ENCODE peak calls at places on chromosomes 12 and 14, in four cellular contexts. One of them, this sample, is unnamed.

GRCh38 chr12:91210144-91210543 is 27.5 kb upstream of the DCN start:
- DNase-seq in progenitor cell of endocrine pancreas: no peak
- DNase-seq in fibroblast of the aortic adventitia: no peak
- DNase-seq in pancreas: no peak
- DNase-seq in this sample: no peak

GRCh38 chr12:49907352-49907751 is 3.7 kb upstream of the FAIM2 start:
- DNase-seq in fibroblast of the aortic adventitia: no peak
- DNase-seq in progenitor cell of endocrine pancreas: no peak
- DNase-seq in pancreas: no peak
- DNase-seq in this sample: no peak

GRCh38 chr12:124557518-124558223 is 9.7 kb downstream of the NCOR2 start:
- DNase-seq in pancreas: no peak
- DNase-seq in fibroblast of the aortic adventitia: no peak
- DNase-seq in progenitor cell of endocrine pancreas: no peak
- DNase-seq in this sample: no peak

GRCh38 chr12:120015313-120015712 is 26.3 kb downstream of the BICDL1 start:
- DNase-seq in progenitor cell of endocrine pancreas: no peak
- DNase-seq in pancreas: no peak
- DNase-seq in fibroblast of the aortic adventitia: no peak
- DNase-seq in this sample: no peak

GRCh38 chr14:91399868-91400640 is 17.6 kb downstream of the CCDC88C start:
- DNase-seq in progenitor cell of endocrine pancreas: no peak
- DNase-seq in pancreas: no peak
- DNase-seq in fibroblast of the aortic adventitia: no peak
- DNase-seq in this sample: no peak

GRCh38 chr14:51294951-51295350 is 54.9 kb downstream of the TMX1 start:
- DNase-seq in fibroblast of the aortic adventitia: no peak
- DNase-seq in progenitor cell of endocrine pancreas: no peak
- DNase-seq in pancreas: no peak
- DNase-seq in this sample: no peak

GRCh38 chr14:77320238-77320935 is at the start of gene POMT2:
- DNase-seq in pancreas: peak
- DNase-seq in progenitor cell of endocrine pancreas: peak
- DNase-seq in fibroblast of the aortic adventitia: peak
- DNase-seq in this sample: peak

GRCh38 chr12:130920711-130921381 is 32.9 kb upstream of the ADGRD1 start:
- DNase-seq in fibroblast of the aortic adventitia: peak
- DNase-seq in progenitor cell of endocrine pancreas: no peak
- DNase-seq in pancreas: no peak
- DNase-seq in this sample: peak

GRCh38 chr12:116818341-116818856 is 62.8 kb downstream of the HRK start:
- DNase-seq in progenitor cell of endocrine pancreas: no peak
- DNase-seq in fibroblast of the aortic adventitia: peak
- DNase-seq in pancreas: peak
- DNase-seq in this sample: peak

GRCh38 chr12:6424848-6425247 is 19.9 kb upstream of the CD27 start:
- DNase-seq in pancreas: no peak
- DNase-seq in progenitor cell of endocrine pancreas: no peak
- DNase-seq in fibroblast of the aortic adventitia: no peak
- DNase-seq in this sample: no peak

GRCh38 chr12:53952871-53953734 is 1.6 kb upstream of the HOXC12 start:
- DNase-seq in progenitor cell of endocrine pancreas: no peak
- DNase-seq in pancreas: no peak
- DNase-seq in fibroblast of the aortic adventitia: no peak
- DNase-seq in this sample: no peak

GRCh38 chr12:120625557-120626419 is 14.6 kb upstream of the CABP1 start:
- DNase-seq in progenitor cell of endocrine pancreas: no peak
- DNase-seq in pancreas: peak
- DNase-seq in fibroblast of the aortic adventitia: no peak
- DNase-seq in this sample: no peak

GRCh38 chr14:58298477-58298879 is at the start of gene ARID4A:
- DNase-seq in progenitor cell of endocrine pancreas: peak
- DNase-seq in pancreas: no peak
- DNase-seq in fibroblast of the aortic adventitia: no peak
- DNase-seq in this sample: no peak

GRCh38 chr12:123267991-123268843 is 3.4 kb downstream of the CDK2AP1 start:
- DNase-seq in pancreas: no peak
- DNase-seq in progenitor cell of endocrine pancreas: no peak
- DNase-seq in fibroblast of the aortic adventitia: no peak
- DNase-seq in this sample: no peak

GRCh38 chr14:88492272-88493089 is 62.3 kb downstream of the PTPN21 start:
- DNase-seq in pancreas: peak
- DNase-seq in fibroblast of the aortic adventitia: peak
- DNase-seq in progenitor cell of endocrine pancreas: peak
- DNase-seq in this sample: peak

GRCh38 chr14:55274760-55275159 is 3.5 kb downstream of the FBXO34 start:
- DNase-seq in progenitor cell of endocrine pancreas: no peak
- DNase-seq in fibroblast of the aortic adventitia: peak
- DNase-seq in pancreas: no peak
- DNase-seq in this sample: peak

GRCh38 chr14:89232366-89233070 is 184.5 kb downstream of the FOXN3 start:
- DNase-seq in progenitor cell of endocrine pancreas: no peak
- DNase-seq in pancreas: no peak
- DNase-seq in fibroblast of the aortic adventitia: no peak
- DNase-seq in this sample: no peak

GRCh38 chr12:132597333-132598283 is 12.8 kb downstream of the LRCOL1 start:
- DNase-seq in fibroblast of the aortic adventitia: peak
- DNase-seq in pancreas: no peak
- DNase-seq in progenitor cell of endocrine pancreas: no peak
- DNase-seq in this sample: peak

GRCh38 chr14:99123208-99123870 is 148.7 kb downstream of the BCL11B start:
- DNase-seq in fibroblast of the aortic adventitia: no peak
- DNase-seq in progenitor cell of endocrine pancreas: no peak
- DNase-seq in pancreas: no peak
- DNase-seq in this sample: no peak

GRCh38 chr12:97182719-97183118 is 275.7 kb downstream of the NEDD1 start:
- DNase-seq in fibroblast of the aortic adventitia: no peak
- DNase-seq in progenitor cell of endocrine pancreas: no peak
- DNase-seq in pancreas: no peak
- DNase-seq in this sample: no peak

GRCh38 chr12:55729592-55730446 is 1.0 kb upstream of the CD63 start:
- DNase-seq in pancreas: peak
- DNase-seq in fibroblast of the aortic adventitia: peak
- DNase-seq in progenitor cell of endocrine pancreas: peak
- DNase-seq in this sample: peak

GRCh38 chr14:77158175-77158908 is 16.8 kb upstream of the ZDHHC22 start:
- DNase-seq in fibroblast of the aortic adventitia: peak
- DNase-seq in progenitor cell of endocrine pancreas: no peak
- DNase-seq in pancreas: no peak
- DNase-seq in this sample: peak

GRCh38 chr12:14126692-14127091 is 145.3 kb upstream of the GRIN2B start:
- DNase-seq in progenitor cell of endocrine pancreas: no peak
- DNase-seq in fibroblast of the aortic adventitia: no peak
- DNase-seq in pancreas: no peak
- DNase-seq in this sample: no peak
- TF ChIP-seq CTCF in progenitor cell of endocrine pancreas: no peak
- TF ChIP-seq CTCF in fibroblast of the aortic adventitia: no peak
- TF ChIP-seq CTCF in pancreas: no peak
- TF ChIP-seq CTCF in this sample: no peak

GRCh38 chr14:105201156-105201927 is 20.2 kb upstream of the NUDT14 start:
- DNase-seq in pancreas: peak
- DNase-seq in fibroblast of the aortic adventitia: no peak
- DNase-seq in progenitor cell of endocrine pancreas: no peak
- DNase-seq in this sample: no peak
- TF ChIP-seq CTCF in pancreas: no peak
- TF ChIP-seq CTCF in fibroblast of the aortic adventitia: no peak
- TF ChIP-seq CTCF in progenitor cell of endocrine pancreas: peak
- TF ChIP-seq CTCF in this sample: no peak

DNA sequence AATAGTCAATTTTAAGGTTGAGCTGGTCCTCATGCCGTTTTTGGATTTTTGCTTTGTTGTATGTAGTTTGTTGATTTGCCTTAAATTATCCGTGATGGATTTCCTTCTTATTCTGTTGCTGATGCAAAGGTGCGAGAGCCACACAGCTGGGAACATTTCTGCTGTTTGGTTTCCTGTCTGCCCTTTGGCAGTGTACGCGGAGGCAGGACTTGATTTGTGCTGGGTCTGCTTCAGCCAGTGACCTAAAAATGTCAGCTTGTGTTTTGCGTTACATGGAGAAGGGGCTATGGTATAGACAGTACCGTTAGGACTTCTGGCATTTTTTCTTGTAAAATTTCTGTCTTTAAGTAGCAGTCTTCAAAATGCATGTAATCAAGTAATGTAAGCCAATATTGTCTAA is 18.1 kb upstream of the RD3L start:
- DNase-seq in progenitor cell of endocrine pancreas: no peak
- DNase-seq in fibroblast of the aortic adventitia: no peak
- DNase-seq in pancreas: no peak
- DNase-seq in this sample: no peak
- TF ChIP-seq CTCF in progenitor cell of endocrine pancreas: no peak
- TF ChIP-seq CTCF in fibroblast of the aortic adventitia: no peak
- TF ChIP-seq CTCF in pancreas: no peak
- TF ChIP-seq CTCF in this sample: no peak

DNA sequence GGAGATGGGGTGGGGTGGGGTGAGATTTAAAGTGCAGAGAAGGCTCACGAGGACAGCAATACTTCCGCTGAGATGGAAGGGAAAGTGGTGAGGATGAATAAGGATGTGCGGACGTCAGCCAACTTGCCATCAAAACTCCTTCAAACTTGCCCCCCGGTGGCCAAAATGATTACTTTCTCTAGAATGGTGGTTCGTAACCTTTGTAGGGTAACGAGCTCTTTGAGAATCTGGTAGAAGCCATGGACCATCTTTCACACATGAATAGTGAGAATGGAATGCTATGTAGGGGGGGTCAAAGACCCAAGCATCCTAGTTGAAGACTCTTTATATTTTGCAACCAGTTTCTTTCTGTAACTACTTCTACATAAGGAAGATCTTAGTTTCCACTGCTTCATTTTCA is 245.9 kb upstream of the DDHD1 start:
- DNase-seq in pancreas: no peak
- DNase-seq in fibroblast of the aortic adventitia: peak
- DNase-seq in progenitor cell of endocrine pancreas: no peak
- DNase-seq in this sample: peak
- TF ChIP-seq CTCF in pancreas: no peak
- TF ChIP-seq CTCF in fibroblast of the aortic adventitia: peak
- TF ChIP-seq CTCF in progenitor cell of endocrine pancreas: peak
- TF ChIP-seq CTCF in this sample: peak

GRCh38 chr12:127149226-127149964 is 1117.6 kb upstream of the TMEM132C start:
- DNase-seq in progenitor cell of endocrine pancreas: no peak
- DNase-seq in pancreas: no peak
- DNase-seq in fibroblast of the aortic adventitia: peak
- DNase-seq in this sample: peak
- TF ChIP-seq CTCF in progenitor cell of endocrine pancreas: no peak
- TF ChIP-seq CTCF in pancreas: no peak
- TF ChIP-seq CTCF in fibroblast of the aortic adventitia: no peak
- TF ChIP-seq CTCF in this sample: no peak

GRCh38 chr12:92943482-92944250 is 14.6 kb upstream of the EEA1 start:
- DNase-seq in fibroblast of the aortic adventitia: peak
- DNase-seq in pancreas: no peak
- DNase-seq in progenitor cell of endocrine pancreas: no peak
- DNase-seq in this sample: peak
- TF ChIP-seq CTCF in fibroblast of the aortic adventitia: peak
- TF ChIP-seq CTCF in pancreas: no peak
- TF ChIP-seq CTCF in progenitor cell of endocrine pancreas: no peak
- TF ChIP-seq CTCF in this sample: peak

GRCh38 chr12:63802012-63802608 is 22.4 kb downstream of the RXYLT1 start:
- DNase-seq in progenitor cell of endocrine pancreas: no peak
- DNase-seq in pancreas: no peak
- DNase-seq in fibroblast of the aortic adventitia: peak
- DNase-seq in this sample: peak
- TF ChIP-seq CTCF in progenitor cell of endocrine pancreas: peak
- TF ChIP-seq CTCF in pancreas: peak
- TF ChIP-seq CTCF in fibroblast of the aortic adventitia: peak
- TF ChIP-seq CTCF in this sample: peak

DNA sequence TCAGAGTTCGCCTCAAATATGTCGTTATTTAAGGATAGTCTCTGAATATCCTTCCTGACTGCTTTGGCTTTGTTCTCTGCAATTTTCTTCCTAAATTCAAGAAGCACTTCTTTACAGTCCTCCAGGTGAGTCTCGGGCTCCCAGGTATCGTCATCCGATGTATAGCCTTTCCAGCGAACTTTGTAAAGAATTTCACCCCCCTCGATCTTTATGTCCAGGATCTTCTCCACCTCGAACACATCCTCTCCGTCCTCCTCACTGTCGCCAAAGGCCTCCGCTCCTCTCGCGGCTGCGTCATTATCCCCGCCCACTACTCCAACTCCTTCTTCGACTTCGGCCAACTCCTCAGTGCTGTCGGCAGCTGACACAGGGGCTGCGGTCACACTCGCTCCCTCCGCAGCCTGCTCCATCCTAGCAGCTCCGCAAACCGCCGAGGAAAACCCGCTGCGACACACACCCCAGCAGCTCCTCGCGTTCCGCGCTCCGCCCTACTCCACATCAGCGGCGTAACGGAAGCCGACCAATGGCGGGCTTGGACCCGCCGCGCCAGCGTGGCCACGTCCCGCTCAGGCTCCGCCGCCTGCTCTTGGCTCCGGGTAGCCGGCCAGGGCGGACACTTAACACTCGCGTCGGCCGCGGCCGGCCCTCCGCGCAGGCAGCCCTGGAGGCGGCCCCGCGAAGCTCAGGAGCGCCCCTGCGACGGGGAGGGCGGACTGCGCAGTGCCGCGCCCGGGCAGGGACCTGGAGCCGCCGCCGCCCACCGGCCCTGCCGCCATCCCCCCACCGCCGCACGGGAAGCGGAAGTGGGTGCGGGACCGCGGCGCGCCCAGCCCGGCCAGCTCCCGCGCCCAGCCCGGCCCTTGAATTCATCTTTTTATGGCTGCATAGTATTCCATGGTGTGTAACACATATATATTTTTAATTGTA is 4.1 kb downstream of the CD163L1 start:
- DNase-seq in pancreas: peak
- DNase-seq in fibroblast of the aortic adventitia: peak
- DNase-seq in progenitor cell of endocrine pancreas: peak
- DNase-seq in this sample: peak
- TF ChIP-seq CTCF in pancreas: no peak
- TF ChIP-seq CTCF in fibroblast of the aortic adventitia: no peak
- TF ChIP-seq CTCF in progenitor cell of endocrine pancreas: peak
- TF ChIP-seq CTCF in this sample: no peak

GRCh38 chr12:105427883-105428282 is 97.4 kb downstream of the C12orf75 start:
- DNase-seq in pancreas: no peak
- DNase-seq in progenitor cell of endocrine pancreas: no peak
- DNase-seq in fibroblast of the aortic adventitia: no peak
- DNase-seq in this sample: peak
- TF ChIP-seq CTCF in pancreas: no peak
- TF ChIP-seq CTCF in progenitor cell of endocrine pancreas: no peak
- TF ChIP-seq CTCF in fibroblast of the aortic adventitia: peak
- TF ChIP-seq CTCF in this sample: peak

GRCh38 chr12:102376251-102376747 is 104.1 kb downstream of the IGF1 start:
- DNase-seq in progenitor cell of endocrine pancreas: no peak
- DNase-seq in fibroblast of the aortic adventitia: peak
- DNase-seq in pancreas: no peak
- DNase-seq in this sample: peak
- TF ChIP-seq CTCF in progenitor cell of endocrine pancreas: no peak
- TF ChIP-seq CTCF in fibroblast of the aortic adventitia: no peak
- TF ChIP-seq CTCF in pancreas: no peak
- TF ChIP-seq CTCF in this sample: no peak

This sample was measured in cardiac fibroblast.